ENCODE peak calls at places on chromosome 20, in six cellular contexts. One of them, this sample, is unnamed.
A peak's percentile ranks its signal among the peaks of the same experiment; 100 is the strongest.

GRCh38 chr20:17646209-17646717 is 35.8 kb downstream of the RRBP1 start:
- DNase-seq in lower lobe of right lung: peak; percentile 22
- DNase-seq in AG04450: no peak
- DNase-seq in heart left ventricle: no peak
- DNase-seq in AG04449: no peak
- DNase-seq in right lobe of liver: peak; percentile 57
- DNase-seq in this sample: no peak

GRCh38 chr20:9092101-9092500 is 23.2 kb downstream of the PLCB4 start:
- DNase-seq in lower lobe of right lung: no peak
- DNase-seq in AG04450: no peak
- DNase-seq in heart left ventricle: no peak
- DNase-seq in AG04449: no peak
- DNase-seq in right lobe of liver: no peak
- DNase-seq in this sample: no peak

GRCh38 chr20:3716195-3716834 is 3.9 kb upstream of the SIGLEC1 start:
- DNase-seq in lower lobe of right lung: peak; percentile 46
- DNase-seq in AG04450: no peak
- DNase-seq in heart left ventricle: peak; percentile 44
- DNase-seq in AG04449: no peak
- DNase-seq in right lobe of liver: no peak
- DNase-seq in this sample: no peak

GRCh38 chr20:50710492-50711063 is 19.2 kb upstream of the RIPOR3 start:
- DNase-seq in lower lobe of right lung: no peak
- DNase-seq in AG04450: no peak
- DNase-seq in heart left ventricle: no peak
- DNase-seq in AG04449: no peak
- DNase-seq in right lobe of liver: no peak
- DNase-seq in this sample: no peak

GRCh38 chr20:11676618-11677289 is 240.9 kb upstream of the BTBD3 start:
- DNase-seq in lower lobe of right lung: no peak
- DNase-seq in AG04450: peak; percentile 15
- DNase-seq in heart left ventricle: peak; percentile 26
- DNase-seq in AG04449: no peak
- DNase-seq in right lobe of liver: peak; percentile 60
- DNase-seq in this sample: no peak

GRCh38 chr20:37902504-37903313 is at the start of gene VSTM2L:
- DNase-seq in lower lobe of right lung: no peak
- DNase-seq in AG04450: peak; percentile 16
- DNase-seq in heart left ventricle: no peak
- DNase-seq in AG04449: no peak
- DNase-seq in right lobe of liver: no peak
- DNase-seq in this sample: peak; percentile 13

GRCh38 chr20:17557675-17558006 is 12.2 kb upstream of the DSTN start:
- DNase-seq in lower lobe of right lung: no peak
- DNase-seq in AG04450: peak; percentile 70
- DNase-seq in heart left ventricle: no peak
- DNase-seq in AG04449: no peak
- DNase-seq in right lobe of liver: no peak
- DNase-seq in this sample: no peak

GRCh38 chr20:61328906-61329558 is 77.0 kb downstream of the CDH4 start:
- DNase-seq in lower lobe of right lung: peak; percentile 71
- DNase-seq in AG04450: no peak
- DNase-seq in heart left ventricle: peak; percentile 41
- DNase-seq in AG04449: no peak
- DNase-seq in right lobe of liver: no peak
- DNase-seq in this sample: no peak

GRCh38 chr20:45341939-45342862 is 6.0 kb downstream of the SDC4 start:
- DNase-seq in lower lobe of right lung: peak; percentile 74
- DNase-seq in AG04450: no peak
- DNase-seq in heart left ventricle: peak; percentile 88
- DNase-seq in AG04449: no peak
- DNase-seq in right lobe of liver: peak; percentile 91
- DNase-seq in this sample: no peak

GRCh38 chr20:2538931-2539330 is 2.6 kb downstream of the TMC2 start:
- DNase-seq in lower lobe of right lung: no peak
- DNase-seq in AG04450: no peak
- DNase-seq in heart left ventricle: no peak
- DNase-seq in AG04449: no peak
- DNase-seq in right lobe of liver: no peak
- DNase-seq in this sample: no peak

GRCh38 chr20:48489656-48490055 is 338.1 kb downstream of the PREX1 start:
- DNase-seq in lower lobe of right lung: no peak
- DNase-seq in AG04450: no peak
- DNase-seq in heart left ventricle: no peak
- DNase-seq in AG04449: no peak
- DNase-seq in right lobe of liver: no peak
- DNase-seq in this sample: no peak

GRCh38 chr20:36956674-36957073 is 5.2 kb upstream of the SAMHD1 start:
- DNase-seq in lower lobe of right lung: no peak
- DNase-seq in AG04450: no peak
- DNase-seq in heart left ventricle: no peak
- DNase-seq in AG04449: no peak
- DNase-seq in right lobe of liver: no peak
- DNase-seq in this sample: no peak

GRCh38 chr20:33871362-33871761 is 60.2 kb downstream of the CHMP4B start:
- DNase-seq in lower lobe of right lung: no peak
- DNase-seq in AG04450: no peak
- DNase-seq in heart left ventricle: no peak
- DNase-seq in AG04449: no peak
- DNase-seq in right lobe of liver: no peak
- DNase-seq in this sample: no peak

GRCh38 chr20:31516651-31517050 is 2.4 kb downstream of the HM13 start:
- DNase-seq in lower lobe of right lung: no peak
- DNase-seq in AG04450: no peak
- DNase-seq in heart left ventricle: no peak
- DNase-seq in AG04449: no peak
- DNase-seq in right lobe of liver: no peak
- DNase-seq in this sample: no peak

GRCh38 chr20:7967199-7967844 is 27.1 kb upstream of the HAO1 start:
- DNase-seq in lower lobe of right lung: no peak
- DNase-seq in AG04450: no peak
- DNase-seq in heart left ventricle: no peak
- DNase-seq in AG04449: peak; percentile 54
- DNase-seq in right lobe of liver: no peak
- DNase-seq in this sample: no peak

GRCh38 chr20:16520154-16520553 is 53.1 kb downstream of the KIF16B start:
- DNase-seq in lower lobe of right lung: no peak
- DNase-seq in AG04450: no peak
- DNase-seq in heart left ventricle: no peak
- DNase-seq in AG04449: no peak
- DNase-seq in right lobe of liver: no peak
- DNase-seq in this sample: no peak

GRCh38 chr20:25320035-25320800 is 70.4 kb downstream of the ABHD12 start:
- DNase-seq in lower lobe of right lung: no peak
- DNase-seq in AG04450: no peak
- DNase-seq in heart left ventricle: no peak
- DNase-seq in AG04449: no peak
- DNase-seq in right lobe of liver: no peak
- DNase-seq in this sample: no peak

GRCh38 chr20:61289166-61289565 is 37.1 kb downstream of the CDH4 start:
- DNase-seq in lower lobe of right lung: no peak
- DNase-seq in AG04450: no peak
- DNase-seq in heart left ventricle: no peak
- DNase-seq in AG04449: no peak
- DNase-seq in right lobe of liver: peak; percentile 37
- DNase-seq in this sample: no peak

GRCh38 chr20:43938932-43939761 is 24.5 kb downstream of the TOX2 start:
- DNase-seq in lower lobe of right lung: peak; percentile 76
- DNase-seq in AG04450: peak; percentile 97
- DNase-seq in heart left ventricle: peak; percentile 75
- DNase-seq in AG04449: peak; percentile 98
- DNase-seq in right lobe of liver: no peak
- DNase-seq in this sample: peak; percentile 98

GRCh38 chr20:17633850-17634500 is 48.1 kb downstream of the RRBP1 start:
- DNase-seq in lower lobe of right lung: no peak
- DNase-seq in AG04450: no peak
- DNase-seq in heart left ventricle: no peak
- DNase-seq in AG04449: no peak
- DNase-seq in right lobe of liver: no peak
- DNase-seq in this sample: no peak

GRCh38 chr20:1469925-1470571 is 3.4 kb upstream of the NSFL1C start:
- DNase-seq in lower lobe of right lung: peak; percentile 81
- DNase-seq in AG04450: peak; percentile 98
- DNase-seq in heart left ventricle: peak; percentile 82
- DNase-seq in AG04449: peak; percentile 99
- DNase-seq in right lobe of liver: peak; percentile 90
- DNase-seq in this sample: peak; percentile 99
- TF ChIP-seq CTCF in lower lobe of right lung: peak; percentile 65
- TF ChIP-seq CTCF in AG04450: peak; percentile 85
- TF ChIP-seq CTCF in heart left ventricle: peak; percentile 61
- TF ChIP-seq CTCF in AG04449: peak; percentile 85
- TF ChIP-seq CTCF in right lobe of liver: peak; percentile 80
- TF ChIP-seq CTCF in this sample: peak; percentile 86

GRCh38 chr20:41365785-41366545 is 653 bp downstream of the EMILIN3 start:
- DNase-seq in lower lobe of right lung: no peak
- DNase-seq in AG04450: no peak
- DNase-seq in heart left ventricle: peak; percentile 26
- DNase-seq in AG04449: no peak
- DNase-seq in right lobe of liver: no peak
- DNase-seq in this sample: no peak

GRCh38 chr20:41363601-41364000 is 3.0 kb downstream of the EMILIN3 start:
- DNase-seq in lower lobe of right lung: no peak
- DNase-seq in AG04450: no peak
- DNase-seq in heart left ventricle: peak; percentile 21
- DNase-seq in AG04449: no peak
- DNase-seq in right lobe of liver: no peak
- DNase-seq in this sample: no peak

GRCh38 chr20:41364236-41364855 is 2.3 kb downstream of the EMILIN3 start:
- DNase-seq in lower lobe of right lung: no peak
- DNase-seq in AG04450: no peak
- DNase-seq in heart left ventricle: peak; percentile 18
- DNase-seq in AG04449: no peak
- DNase-seq in right lobe of liver: no peak
- DNase-seq in this sample: no peak

GRCh38 chr20:41366546-41367392 is at the start of gene EMILIN3:
- DNase-seq in lower lobe of right lung: no peak
- DNase-seq in AG04450: no peak
- DNase-seq in heart left ventricle: peak; percentile 38
- DNase-seq in AG04449: no peak
- DNase-seq in right lobe of liver: no peak
- DNase-seq in this sample: no peak

DNA sequence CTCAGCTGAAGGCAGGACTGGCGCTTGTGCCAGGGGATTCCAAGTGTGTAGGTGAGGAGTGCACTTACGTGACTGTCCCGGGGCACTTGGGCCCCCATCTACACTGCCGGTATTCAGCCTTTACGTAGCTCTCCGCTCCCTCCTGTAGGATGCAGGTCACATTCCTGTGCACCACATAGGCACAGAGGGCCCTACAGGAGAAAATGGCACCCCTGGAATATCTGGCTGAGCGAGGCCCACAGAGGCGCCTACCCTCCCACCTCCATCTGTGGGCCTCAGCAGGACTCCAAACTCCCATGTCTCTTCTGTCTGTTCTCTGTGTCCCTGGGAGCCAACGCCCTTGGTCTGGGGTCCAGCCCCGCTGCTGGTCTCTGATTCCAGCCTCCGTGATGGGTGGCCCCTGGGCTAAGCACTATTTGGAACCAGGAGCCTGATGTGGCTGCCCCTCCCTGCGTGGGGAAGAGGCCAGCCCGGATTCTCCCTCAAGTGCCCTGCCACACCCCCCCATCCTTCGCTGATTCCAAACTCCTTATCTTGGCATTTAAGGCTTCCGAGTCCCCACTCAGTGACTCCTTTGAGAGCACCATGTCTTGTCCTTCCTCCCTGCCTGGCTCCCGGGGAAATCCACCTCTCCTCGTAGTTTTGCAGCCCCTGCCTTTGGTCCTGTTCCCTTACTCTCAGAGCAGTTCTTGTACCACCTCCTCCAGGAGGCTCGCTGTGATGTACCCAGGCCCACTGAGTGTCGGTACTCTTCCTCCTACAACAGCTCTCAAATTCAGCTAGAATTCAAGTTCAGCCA is 1.5 kb downstream of the EMILIN3 start:
- DNase-seq in lower lobe of right lung: no peak
- DNase-seq in AG04450: no peak
- DNase-seq in heart left ventricle: peak; percentile 18
- DNase-seq in AG04449: no peak
- DNase-seq in right lobe of liver: no peak
- DNase-seq in this sample: no peak
- H3K4me3 ChIP-seq in lower lobe of right lung: no peak overlapping the region
- H3K4me3 ChIP-seq in AG04450: no peak overlapping the region
- H3K4me3 ChIP-seq in heart left ventricle: peak overlapping the region; percentile 51
- H3K4me3 ChIP-seq in AG04449: no peak overlapping the region
- H3K4me3 ChIP-seq in right lobe of liver: no peak overlapping the region
- H3K4me3 ChIP-seq in this sample: no peak overlapping the region

GRCh38 chr20:42472198-42472597 is 717.5 kb downstream of the PTPRT start:
- DNase-seq in lower lobe of right lung: no peak
- DNase-seq in AG04450: no peak
- DNase-seq in heart left ventricle: peak; percentile 22
- DNase-seq in AG04449: no peak
- DNase-seq in right lobe of liver: no peak
- DNase-seq in this sample: no peak
- TF ChIP-seq CTCF in lower lobe of right lung: no peak
- TF ChIP-seq CTCF in AG04450: no peak
- TF ChIP-seq CTCF in heart left ventricle: no peak
- TF ChIP-seq CTCF in AG04449: no peak
- TF ChIP-seq CTCF in right lobe of liver: no peak
- TF ChIP-seq CTCF in this sample: no peak

DNA sequence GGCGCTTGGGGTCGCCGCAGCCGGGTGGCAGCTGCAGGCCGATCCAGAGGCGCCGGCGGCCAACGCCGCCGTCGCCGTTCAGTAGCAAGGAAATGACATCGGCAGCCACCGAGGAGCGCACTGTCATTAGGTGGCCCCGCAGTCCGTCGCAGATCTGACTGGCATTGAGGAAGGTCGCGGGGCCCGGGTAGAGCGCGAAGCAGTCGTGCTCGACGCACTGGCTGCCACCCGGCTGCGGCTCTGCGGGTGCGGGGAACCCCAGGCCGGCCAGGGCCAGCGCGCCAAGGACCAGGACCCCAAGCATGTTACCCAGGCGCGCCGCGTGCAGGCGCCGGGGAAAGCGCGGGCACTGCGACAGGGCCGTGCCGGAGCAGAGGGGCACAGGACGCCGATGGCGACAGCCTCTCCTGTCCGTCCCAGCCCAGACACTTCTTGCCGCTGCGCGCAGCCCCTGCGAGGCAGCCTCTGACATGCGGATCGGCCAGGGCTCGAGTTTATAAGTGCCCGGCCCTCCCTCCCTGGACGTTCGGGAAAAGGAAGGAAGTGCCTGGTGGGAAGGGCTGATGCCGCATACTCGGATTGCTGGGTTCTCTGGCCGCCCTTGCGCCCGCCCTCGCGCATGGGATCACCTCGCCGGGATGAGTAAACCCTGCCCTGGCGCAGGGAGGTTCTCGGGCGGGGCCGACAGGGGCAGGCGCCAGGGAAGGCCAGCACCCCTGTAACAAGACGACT is at the start of gene THBD:
- DNase-seq in lower lobe of right lung: peak; percentile 88
- DNase-seq in AG04450: no peak
- DNase-seq in heart left ventricle: peak; percentile 87
- DNase-seq in AG04449: no peak
- DNase-seq in right lobe of liver: peak; percentile 73
- DNase-seq in this sample: peak; percentile 37
- H3K4me3 ChIP-seq in lower lobe of right lung: peak within 1 kb of the TSS; percentile 69
- H3K4me3 ChIP-seq in AG04450: peak within 1 kb of the TSS; percentile 45
- H3K4me3 ChIP-seq in heart left ventricle: peak within 1 kb of the TSS; percentile 66
- H3K4me3 ChIP-seq in AG04449: peak within 1 kb of the TSS; percentile 60
- H3K4me3 ChIP-seq in right lobe of liver: peak within 1 kb of the TSS; percentile 51
- H3K4me3 ChIP-seq in this sample: peak within 1 kb of the TSS; percentile 65

GRCh38 chr20:5529331-5530142 is 212.8 kb upstream of the PROKR2 start:
- DNase-seq in lower lobe of right lung: peak; percentile 91
- DNase-seq in AG04450: peak; percentile 16
- DNase-seq in heart left ventricle: peak; percentile 85
- DNase-seq in AG04449: no peak
- DNase-seq in right lobe of liver: peak; percentile 85
- DNase-seq in this sample: peak; percentile 20
- TF ChIP-seq CTCF in lower lobe of right lung: peak; percentile 81
- TF ChIP-seq CTCF in AG04450: peak; percentile 90
- TF ChIP-seq CTCF in heart left ventricle: peak; percentile 70
- TF ChIP-seq CTCF in AG04449: peak; percentile 96
- TF ChIP-seq CTCF in right lobe of liver: peak; percentile 45
- TF ChIP-seq CTCF in this sample: peak; percentile 95

This sample was measured in epithelial cell of proximal tubule.